ENCODE peak calls at places on chromosomes 7 and 10, in seven cellular contexts. One of them, this sample, is unnamed.

GRCh38 chr10:17527530-17528146 is 73.2 kb upstream of the ST8SIA6 start:
- DNase-seq in HT1080: peak
- DNase-seq in activated T-helper 1 cell treated with anti-CD3 and anti-CD28 coated beads, Interleukin-2, amount 50 U/mL, for 16 hours: no peak
- DNase-seq in IMR-90: peak
- DNase-seq in NCI-H1048: no peak
- DNase-seq in choroid plexus epithelial cell: peak
- DNase-seq in PC-3: peak
- DNase-seq in this sample: no peak

GRCh38 chr10:110286841-110287240 is 17.9 kb downstream of the SMNDC1 start:
- DNase-seq in PC-3: peak
- DNase-seq in HT1080: no peak
- DNase-seq in IMR-90: peak
- DNase-seq in NCI-H1048: no peak
- DNase-seq in activated T-helper 1 cell treated with anti-CD3 and anti-CD28 coated beads, Interleukin-2, amount 50 U/mL, for 16 hours: no peak
- DNase-seq in choroid plexus epithelial cell: no peak
- DNase-seq in this sample: no peak

GRCh38 chr7:143410523-143411004 is 1.9 kb upstream of the EPHA1 start:
- DNase-seq in NCI-H1048: no peak
- DNase-seq in activated T-helper 1 cell treated with anti-CD3 and anti-CD28 coated beads, Interleukin-2, amount 50 U/mL, for 16 hours: no peak
- DNase-seq in IMR-90: peak
- DNase-seq in choroid plexus epithelial cell: no peak
- DNase-seq in PC-3: no peak
- DNase-seq in HT1080: no peak
- DNase-seq in this sample: no peak

GRCh38 chr7:43058271-43059066 is 54.0 kb upstream of the HECW1 start:
- DNase-seq in IMR-90: no peak
- DNase-seq in HT1080: no peak
- DNase-seq in activated T-helper 1 cell treated with anti-CD3 and anti-CD28 coated beads, Interleukin-2, amount 50 U/mL, for 16 hours: no peak
- DNase-seq in NCI-H1048: no peak
- DNase-seq in choroid plexus epithelial cell: no peak
- DNase-seq in PC-3: no peak
- DNase-seq in this sample: no peak

GRCh38 chr10:101769541-101770180 is 6.3 kb downstream of the FGF8 start:
- DNase-seq in HT1080: no peak
- DNase-seq in NCI-H1048: no peak
- DNase-seq in choroid plexus epithelial cell: no peak
- DNase-seq in IMR-90: no peak
- DNase-seq in activated T-helper 1 cell treated with anti-CD3 and anti-CD28 coated beads, Interleukin-2, amount 50 U/mL, for 16 hours: no peak
- DNase-seq in PC-3: no peak
- DNase-seq in this sample: no peak

GRCh38 chr10:5961405-5962100 is 15.8 kb downstream of the IL15RA start:
- DNase-seq in HT1080: no peak
- DNase-seq in activated T-helper 1 cell treated with anti-CD3 and anti-CD28 coated beads, Interleukin-2, amount 50 U/mL, for 16 hours: no peak
- DNase-seq in IMR-90: no peak
- DNase-seq in PC-3: no peak
- DNase-seq in choroid plexus epithelial cell: no peak
- DNase-seq in NCI-H1048: no peak
- DNase-seq in this sample: no peak

GRCh38 chr10:131196176-131196885 is 115.2 kb downstream of the TCERG1L start:
- DNase-seq in HT1080: no peak
- DNase-seq in NCI-H1048: no peak
- DNase-seq in activated T-helper 1 cell treated with anti-CD3 and anti-CD28 coated beads, Interleukin-2, amount 50 U/mL, for 16 hours: no peak
- DNase-seq in PC-3: no peak
- DNase-seq in choroid plexus epithelial cell: no peak
- DNase-seq in IMR-90: no peak
- DNase-seq in this sample: no peak

GRCh38 chr10:116690356-116691078 is 51.8 kb downstream of the HSPA12A start:
- DNase-seq in PC-3: peak
- DNase-seq in IMR-90: peak
- DNase-seq in NCI-H1048: no peak
- DNase-seq in HT1080: no peak
- DNase-seq in choroid plexus epithelial cell: peak
- DNase-seq in activated T-helper 1 cell treated with anti-CD3 and anti-CD28 coated beads, Interleukin-2, amount 50 U/mL, for 16 hours: no peak
- DNase-seq in this sample: no peak

GRCh38 chr7:94080551-94080950 is 76.4 kb upstream of the BET1 start:
- DNase-seq in HT1080: no peak
- DNase-seq in IMR-90: no peak
- DNase-seq in activated T-helper 1 cell treated with anti-CD3 and anti-CD28 coated beads, Interleukin-2, amount 50 U/mL, for 16 hours: no peak
- DNase-seq in PC-3: no peak
- DNase-seq in choroid plexus epithelial cell: no peak
- DNase-seq in NCI-H1048: no peak
- DNase-seq in this sample: no peak

GRCh38 chr7:28411876-28412662 is at the start of gene CREB5:
- DNase-seq in choroid plexus epithelial cell: peak
- DNase-seq in NCI-H1048: no peak
- DNase-seq in HT1080: no peak
- DNase-seq in activated T-helper 1 cell treated with anti-CD3 and anti-CD28 coated beads, Interleukin-2, amount 50 U/mL, for 16 hours: no peak
- DNase-seq in PC-3: peak
- DNase-seq in IMR-90: peak
- DNase-seq in this sample: no peak

GRCh38 chr7:101918426-101918825 is 101.0 kb downstream of the CUX1 start:
- DNase-seq in PC-3: no peak
- DNase-seq in NCI-H1048: no peak
- DNase-seq in IMR-90: no peak
- DNase-seq in choroid plexus epithelial cell: no peak
- DNase-seq in HT1080: no peak
- DNase-seq in activated T-helper 1 cell treated with anti-CD3 and anti-CD28 coated beads, Interleukin-2, amount 50 U/mL, for 16 hours: no peak
- DNase-seq in this sample: no peak

GRCh38 chr10:94546616-94547175 is 1.1 kb downstream of the HELLS start:
- DNase-seq in NCI-H1048: no peak
- DNase-seq in PC-3: no peak
- DNase-seq in IMR-90: peak
- DNase-seq in choroid plexus epithelial cell: peak
- DNase-seq in HT1080: no peak
- DNase-seq in activated T-helper 1 cell treated with anti-CD3 and anti-CD28 coated beads, Interleukin-2, amount 50 U/mL, for 16 hours: no peak
- DNase-seq in this sample: no peak

GRCh38 chr10:78164687-78165086 is 131.0 kb downstream of the RPS24 start:
- DNase-seq in NCI-H1048: no peak
- DNase-seq in choroid plexus epithelial cell: no peak
- DNase-seq in IMR-90: no peak
- DNase-seq in PC-3: no peak
- DNase-seq in HT1080: no peak
- DNase-seq in activated T-helper 1 cell treated with anti-CD3 and anti-CD28 coated beads, Interleukin-2, amount 50 U/mL, for 16 hours: no peak
- DNase-seq in this sample: no peak

GRCh38 chr10:15433850-15434537 is 62.9 kb upstream of the FAM171A1 start:
- DNase-seq in HT1080: peak
- DNase-seq in activated T-helper 1 cell treated with anti-CD3 and anti-CD28 coated beads, Interleukin-2, amount 50 U/mL, for 16 hours: no peak
- DNase-seq in IMR-90: peak
- DNase-seq in choroid plexus epithelial cell: peak
- DNase-seq in NCI-H1048: no peak
- DNase-seq in PC-3: peak
- DNase-seq in this sample: peak

GRCh38 chr10:118504044-118504944 is 91.2 kb downstream of the PRLHR start:
- DNase-seq in PC-3: peak
- DNase-seq in IMR-90: peak
- DNase-seq in NCI-H1048: no peak
- DNase-seq in choroid plexus epithelial cell: peak
- DNase-seq in activated T-helper 1 cell treated with anti-CD3 and anti-CD28 coated beads, Interleukin-2, amount 50 U/mL, for 16 hours: no peak
- DNase-seq in HT1080: peak
- DNase-seq in this sample: no peak

GRCh38 chr7:43648725-43649406 is 66.0 kb downstream of the STK17A start:
- DNase-seq in choroid plexus epithelial cell: peak
- DNase-seq in NCI-H1048: no peak
- DNase-seq in IMR-90: peak
- DNase-seq in activated T-helper 1 cell treated with anti-CD3 and anti-CD28 coated beads, Interleukin-2, amount 50 U/mL, for 16 hours: peak
- DNase-seq in HT1080: peak
- DNase-seq in PC-3: peak
- DNase-seq in this sample: no peak

GRCh38 chr10:61971016-61971350 is 69.5 kb downstream of the ARID5B start:
- DNase-seq in IMR-90: peak
- DNase-seq in activated T-helper 1 cell treated with anti-CD3 and anti-CD28 coated beads, Interleukin-2, amount 50 U/mL, for 16 hours: no peak
- DNase-seq in NCI-H1048: no peak
- DNase-seq in HT1080: no peak
- DNase-seq in choroid plexus epithelial cell: peak
- DNase-seq in PC-3: no peak
- DNase-seq in this sample: no peak

GRCh38 chr10:33913194-33913593 is 578.7 kb upstream of the NRP1 start:
- DNase-seq in choroid plexus epithelial cell: peak
- DNase-seq in activated T-helper 1 cell treated with anti-CD3 and anti-CD28 coated beads, Interleukin-2, amount 50 U/mL, for 16 hours: no peak
- DNase-seq in PC-3: peak
- DNase-seq in IMR-90: peak
- DNase-seq in HT1080: no peak
- DNase-seq in NCI-H1048: no peak
- DNase-seq in this sample: no peak

GRCh38 chr10:71927669-71928592 is 36.3 kb upstream of the CHST3 start:
- DNase-seq in NCI-H1048: no peak
- DNase-seq in choroid plexus epithelial cell: peak
- DNase-seq in activated T-helper 1 cell treated with anti-CD3 and anti-CD28 coated beads, Interleukin-2, amount 50 U/mL, for 16 hours: no peak
- DNase-seq in HT1080: no peak
- DNase-seq in IMR-90: peak
- DNase-seq in PC-3: no peak
- DNase-seq in this sample: no peak

GRCh38 chr10:2020841-2021240 is 283.5 kb upstream of the ADARB2 start:
- DNase-seq in HT1080: no peak
- DNase-seq in choroid plexus epithelial cell: no peak
- DNase-seq in PC-3: no peak
- DNase-seq in IMR-90: no peak
- DNase-seq in NCI-H1048: no peak
- DNase-seq in activated T-helper 1 cell treated with anti-CD3 and anti-CD28 coated beads, Interleukin-2, amount 50 U/mL, for 16 hours: no peak
- DNase-seq in this sample: no peak

GRCh38 chr7:922334-923107 is 32.0 kb downstream of the ADAP1 start:
- DNase-seq in NCI-H1048: no peak
- DNase-seq in choroid plexus epithelial cell: no peak
- DNase-seq in PC-3: no peak
- DNase-seq in IMR-90: no peak
- DNase-seq in HT1080: no peak
- DNase-seq in activated T-helper 1 cell treated with anti-CD3 and anti-CD28 coated beads, Interleukin-2, amount 50 U/mL, for 16 hours: no peak
- DNase-seq in this sample: no peak

GRCh38 chr10:58661902-58662301 is 149.2 kb downstream of the BICC1 start:
- DNase-seq in PC-3: no peak
- DNase-seq in HT1080: no peak
- DNase-seq in activated T-helper 1 cell treated with anti-CD3 and anti-CD28 coated beads, Interleukin-2, amount 50 U/mL, for 16 hours: no peak
- DNase-seq in IMR-90: no peak
- DNase-seq in choroid plexus epithelial cell: no peak
- DNase-seq in NCI-H1048: no peak
- DNase-seq in this sample: no peak

GRCh38 chr10:60266513-60266912 is 123.2 kb downstream of the ANK3 start:
- DNase-seq in IMR-90: no peak
- DNase-seq in choroid plexus epithelial cell: no peak
- DNase-seq in HT1080: no peak
- DNase-seq in PC-3: no peak
- DNase-seq in NCI-H1048: no peak
- DNase-seq in activated T-helper 1 cell treated with anti-CD3 and anti-CD28 coated beads, Interleukin-2, amount 50 U/mL, for 16 hours: no peak
- DNase-seq in this sample: no peak

GRCh38 chr10:44990965-44991364 is 9.8 kb upstream of the ZNF22 start:
- DNase-seq in PC-3: no peak
- DNase-seq in IMR-90: no peak
- DNase-seq in NCI-H1048: no peak
- DNase-seq in HT1080: no peak
- DNase-seq in choroid plexus epithelial cell: no peak
- DNase-seq in activated T-helper 1 cell treated with anti-CD3 and anti-CD28 coated beads, Interleukin-2, amount 50 U/mL, for 16 hours: no peak
- DNase-seq in this sample: no peak

GRCh38 chr7:23530355-23530754 is 1.4 kb downstream of the TRA2A start:
- DNase-seq in PC-3: peak
- DNase-seq in activated T-helper 1 cell treated with anti-CD3 and anti-CD28 coated beads, Interleukin-2, amount 50 U/mL, for 16 hours: no peak
- DNase-seq in NCI-H1048: peak
- DNase-seq in IMR-90: peak
- DNase-seq in HT1080: peak
- DNase-seq in choroid plexus epithelial cell: peak
- DNase-seq in this sample: no peak

GRCh38 chr7:139914861-139915300 is 85.8 kb downstream of the TBXAS1 start:
- DNase-seq in NCI-H1048: no peak
- DNase-seq in activated T-helper 1 cell treated with anti-CD3 and anti-CD28 coated beads, Interleukin-2, amount 50 U/mL, for 16 hours: no peak
- DNase-seq in HT1080: no peak
- DNase-seq in IMR-90: peak
- DNase-seq in choroid plexus epithelial cell: no peak
- DNase-seq in PC-3: peak
- DNase-seq in this sample: no peak

GRCh38 chr10:69222157-69223027 is 2.3 kb downstream of the HKDC1 start:
- DNase-seq in HT1080: peak
- DNase-seq in activated T-helper 1 cell treated with anti-CD3 and anti-CD28 coated beads, Interleukin-2, amount 50 U/mL, for 16 hours: peak
- DNase-seq in IMR-90: peak
- DNase-seq in choroid plexus epithelial cell: peak
- DNase-seq in NCI-H1048: no peak
- DNase-seq in PC-3: peak
- DNase-seq in this sample: no peak